ENCODE peak calls at places on chromosomes 7 and 10, in eight cellular contexts. Z, C, N, P, E, G, A and D are unnamed samples.

GRCh38 chr7:156898938-156899337 is 6.0 kb upstream of the LMBR1 start:
- DNase-seq in C (no peak), P (no peak), N (no peak), A (no peak), G (no peak), Z (no peak), E (peak), D (no peak)

GRCh38 chr10:42943025-42943818 is 133.6 kb upstream of the RET start:
- DNase-seq in E (no peak), A (no peak), G (no peak), Z (no peak), P (no peak), N (no peak), C (no peak), D (no peak)

GRCh38 chr10:77613476-77614130 is 24.0 kb downstream of the KCNMA1 start:
- DNase-seq in A (no peak), E (no peak), N (no peak), Z (no peak), G (no peak), P (no peak), C (no peak), D (no peak)

GRCh38 chr7:106215868-106216516 is 68.8 kb downstream of the NAMPT start:
- DNase-seq in E (no peak), N (no peak), P (no peak), A (no peak), Z (no peak), C (no peak), G (no peak), D (no peak)

GRCh38 chr7:98982686-98983085 is 104.4 kb downstream of the TRRAP start:
- DNase-seq in E (no peak), P (no peak), Z (no peak), G (no peak), N (no peak), C (no peak), A (no peak), D (no peak)

GRCh38 chr7:43669286-43670081 is 59.8 kb downstream of the COA1 start:
- DNase-seq in A (no peak), E (peak), G (no peak), N (no peak), P (no peak), C (no peak), Z (peak), D (peak)

GRCh38 chr10:1551636-1552338 is 185.5 kb downstream of the ADARB2 start:
- DNase-seq in A (no peak), G (no peak), C (no peak), N (no peak), E (no peak), Z (no peak), P (no peak), D (no peak)

GRCh38 chr10:22218448-22218847 is 633 bp upstream of the EBLN1 start:
- DNase-seq in N (no peak), Z (no peak), A (no peak), E (no peak), P (no peak), C (no peak), G (no peak), D (no peak)

GRCh38 chr10:13758302-13758701 is 171.5 kb downstream of the PRPF18 start:
- DNase-seq in Z (no peak), P (no peak), E (no peak), A (no peak), G (no peak), C (no peak), N (no peak), D (no peak)

GRCh38 chr7:140295224-140295623 is 103.1 kb downstream of the SLC37A3 start:
- DNase-seq in N (no peak), C (no peak), E (no peak), G (no peak), Z (no peak), A (no peak), P (no peak), D (no peak)

GRCh38 chr7:102296179-102296438 is 9.4 kb downstream of the SH2B2 start:
- DNase-seq in C (no peak), E (no peak), P (no peak), A (no peak), N (no peak), Z (no peak), G (no peak), D (no peak)

GRCh38 chr7:79050592-79050991 is 402.9 kb downstream of the MAGI2 start:
- DNase-seq in G (no peak), C (no peak), A (no peak), N (no peak), Z (no peak), P (no peak), E (peak), D (no peak)